ENCODE peak calls at places on chromosomes 16 and 17, in eight cellular contexts. F is H9; L is Peyer's patch; V is CD8-positive, alpha-beta memory T cell; I is adipocyte; R is left lung; O is HCT116; X is stomach. N is an unnamed sample.
A peak's percentile ranks its signal among the peaks of the same experiment; 100 is the strongest.

GRCh38 chr17:37740861-37741260 is 4.0 kb downstream of the HNF1B start:
- DNase-seq in F (no peak), L (no peak), V (no peak), I (no peak), R (no peak), O (no peak), X (no peak), N (no peak)

GRCh38 chr16:88456356-88457292 is 3.5 kb downstream of the ZFPM1 start:
- DNase-seq in F (no peak), L (no peak), V (peak; percentile 74), I (no peak), R (no peak), O (no peak), X (no peak), N (no peak)

GRCh38 chr16:6558133-6558532 is 774.5 kb upstream of the RBFOX1 start:
- DNase-seq in F (peak; percentile 82), L (no peak), V (no peak), I (no peak), R (no peak), O (no peak), X (no peak), N (no peak)

GRCh38 chr17:82065638-82066303 is at the start of gene DUS1L:
- DNase-seq in F (no peak), L (peak; percentile 80), V (peak; percentile 75), I (peak; percentile 75), R (peak; percentile 60), O (no peak), X (peak; percentile 71), N (peak; percentile 63)

GRCh38 chr16:49876716-49877129 is 20.8 kb upstream of the ZNF423 start:
- DNase-seq in F (peak; percentile 91), L (peak; percentile 80), V (no peak), I (peak; percentile 70), R (peak; percentile 49), O (no peak), X (peak; percentile 68), N (peak; percentile 87)

GRCh38 chr17:18009609-18010420 is 29.2 kb downstream of the ATPAF2 start:
- DNase-seq in F (no peak), L (no peak), V (no peak), I (no peak), R (no peak), O (no peak), X (no peak), N (no peak)

GRCh38 chr17:29574732-29575510 is 6.4 kb downstream of the TP53I13 start:
- DNase-seq in F (peak; percentile 37), L (peak; percentile 91), V (peak; percentile 37), I (no peak), R (no peak), O (no peak), X (peak; percentile 69), N (no peak)

GRCh38 chr17:60604686-60605334 is 4.8 kb downstream of the PPM1D start:
- DNase-seq in F (no peak), L (no peak), V (no peak), I (peak; percentile 53), R (no peak), O (peak; percentile 29), X (no peak), N (no peak)

GRCh38 chr17:43961954-43962353 is 8.2 kb upstream of the PYY start:
- DNase-seq in F (no peak), L (no peak), V (peak; percentile 12), I (no peak), R (no peak), O (no peak), X (no peak), N (no peak)

GRCh38 chr16:17026600-17027242 is 444.0 kb downstream of the XYLT1 start:
- DNase-seq in F (no peak), L (no peak), V (peak; percentile 57), I (no peak), R (no peak), O (no peak), X (no peak), N (no peak)

GRCh38 chr17:67992541-67993152 is 3.6 kb downstream of the C17orf58 start:
- DNase-seq in F (no peak), L (no peak), V (no peak), I (no peak), R (no peak), O (no peak), X (no peak), N (peak; percentile 34)

GRCh38 chr16:74797414-74797813 is 22.8 kb upstream of the FA2H start:
- DNase-seq in F (no peak), L (no peak), V (no peak), I (no peak), R (no peak), O (no peak), X (no peak), N (no peak)

GRCh38 chr17:13337864-13338371 is 263.8 kb downstream of the HS3ST3A1 start:
- DNase-seq in F (no peak), L (no peak), V (no peak), I (peak; percentile 83), R (no peak), O (peak; percentile 54), X (no peak), N (peak; percentile 10)

GRCh38 chr17:28515518-28515917 is 9.4 kb downstream of the FOXN1 start:
- DNase-seq in F (no peak), L (no peak), V (no peak), I (no peak), R (no peak), O (no peak), X (no peak), N (no peak)

GRCh38 chr16:48383877-48384304 is 1.3 kb downstream of the SIAH1 start:
- DNase-seq in F (no peak), L (no peak), V (no peak), I (no peak), R (no peak), O (no peak), X (no peak), N (no peak)

GRCh38 chr17:30372755-30373154 is 6.0 kb upstream of the CPD start:
- DNase-seq in F (no peak), L (no peak), V (no peak), I (no peak), R (no peak), O (peak; percentile 29), X (no peak), N (no peak)

GRCh38 chr16:11251525-11252481 is 4.2 kb downstream of the SOCS1 start:
- DNase-seq in F (no peak), L (no peak), V (peak; percentile 88), I (peak; percentile 19), R (peak; percentile 44), O (no peak), X (peak; percentile 42), N (no peak)

GRCh38 chr17:82493517-82493840 is 26.1 kb upstream of the FOXK2 start:
- DNase-seq in F (no peak), L (no peak), V (no peak), I (no peak), R (no peak), O (no peak), X (no peak), N (no peak)

GRCh38 chr17:60971515-60972369 is 294.1 kb downstream of the BCAS3 start:
- DNase-seq in F (peak; percentile 64), L (no peak), V (peak; percentile 51), I (peak; percentile 84), R (no peak), O (peak; percentile 51), X (peak; percentile 40), N (peak; percentile 67)

GRCh38 chr17:29019475-29020181 is 13.8 kb upstream of the SEZ6 start:
- DNase-seq in F (peak; percentile 74), L (no peak), V (no peak), I (no peak), R (no peak), O (no peak), X (peak; percentile 31), N (no peak)

GRCh38 chr17:41965694-41966375 is 760 bp upstream of the CNP start:
- DNase-seq in F (peak; percentile 97), L (peak; percentile 82), V (peak; percentile 72), I (peak; percentile 65), R (peak; percentile 84), O (peak; percentile 82), X (peak; percentile 89), N (no peak)

GRCh38 chr16:82924075-82924854 is 297.5 kb downstream of the CDH13 start:
- DNase-seq in F (no peak), L (no peak), V (no peak), I (no peak), R (no peak), O (no peak), X (no peak), N (no peak)

GRCh38 chr16:82926500-82926899 is 299.7 kb downstream of the CDH13 start:
- DNase-seq in F (no peak), L (no peak), V (no peak), I (no peak), R (no peak), O (no peak), X (no peak), N (no peak)
- H3K9me3 ChIP-seq in F (no peaks in the 10 kb centered on the region), L (no peaks in the 10 kb centered on the region), V (no peaks in the 10 kb centered on the region), I (no peaks in the 10 kb centered on the region), R (peaks cover 2% of the 10 kb centered on the region), O (peaks cover 19% of the 10 kb centered on the region), X (no peaks in the 10 kb centered on the region), N (no peaks in the 10 kb centered on the region)

DNA sequence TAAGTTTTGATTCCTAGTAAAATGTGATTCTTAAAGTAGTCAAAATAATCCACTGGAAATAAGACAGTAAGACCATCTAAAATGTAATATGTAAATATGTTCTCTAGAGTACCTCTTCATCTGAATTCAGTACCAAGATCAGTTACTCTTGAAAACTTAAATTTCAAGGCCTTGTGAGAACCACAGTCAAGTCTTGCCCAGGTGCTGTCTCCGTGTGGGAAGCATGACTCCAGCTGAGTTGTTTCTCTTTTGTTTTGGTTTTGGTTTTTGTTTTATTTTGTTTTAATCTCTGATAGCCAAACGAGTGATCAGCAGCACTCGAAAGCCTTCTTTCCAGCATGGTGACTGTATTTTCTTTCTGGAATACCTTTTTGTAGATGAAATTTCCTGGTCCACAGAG is 907.0 kb downstream of the KCNJ18 start:
- DNase-seq in F (no peak), L (no peak), V (no peak), I (no peak), R (no peak), O (no peak), X (no peak), N (no peak)
- H3K9me3 ChIP-seq in F (peaks cover 46% of the 10 kb centered on the region), L (no peaks in the 10 kb centered on the region), V (no peaks in the 10 kb centered on the region), I (no peaks in the 10 kb centered on the region), R (no peaks in the 10 kb centered on the region), O (peaks cover 13% of the 10 kb centered on the region), X (no peaks in the 10 kb centered on the region), N (no peaks in the 10 kb centered on the region)

GRCh38 chr16:68574479-68574878 is 35.4 kb downstream of the ZFP90 start:
- DNase-seq in F (peak; percentile 7), L (no peak), V (no peak), I (no peak), R (no peak), O (no peak), X (no peak), N (no peak)
- H3K9me3 ChIP-seq in F (peaks cover 52% of the 10 kb centered on the region), L (no peaks in the 10 kb centered on the region), V (peaks cover 49% of the 10 kb centered on the region), I (peaks cover 91% of the 10 kb centered on the region), R (peaks cover 99% of the 10 kb centered on the region), O (peaks cover 19% of the 10 kb centered on the region), X (peaks cover 26% of the 10 kb centered on the region), N (peaks cover 15% of the 10 kb centered on the region)

DNA sequence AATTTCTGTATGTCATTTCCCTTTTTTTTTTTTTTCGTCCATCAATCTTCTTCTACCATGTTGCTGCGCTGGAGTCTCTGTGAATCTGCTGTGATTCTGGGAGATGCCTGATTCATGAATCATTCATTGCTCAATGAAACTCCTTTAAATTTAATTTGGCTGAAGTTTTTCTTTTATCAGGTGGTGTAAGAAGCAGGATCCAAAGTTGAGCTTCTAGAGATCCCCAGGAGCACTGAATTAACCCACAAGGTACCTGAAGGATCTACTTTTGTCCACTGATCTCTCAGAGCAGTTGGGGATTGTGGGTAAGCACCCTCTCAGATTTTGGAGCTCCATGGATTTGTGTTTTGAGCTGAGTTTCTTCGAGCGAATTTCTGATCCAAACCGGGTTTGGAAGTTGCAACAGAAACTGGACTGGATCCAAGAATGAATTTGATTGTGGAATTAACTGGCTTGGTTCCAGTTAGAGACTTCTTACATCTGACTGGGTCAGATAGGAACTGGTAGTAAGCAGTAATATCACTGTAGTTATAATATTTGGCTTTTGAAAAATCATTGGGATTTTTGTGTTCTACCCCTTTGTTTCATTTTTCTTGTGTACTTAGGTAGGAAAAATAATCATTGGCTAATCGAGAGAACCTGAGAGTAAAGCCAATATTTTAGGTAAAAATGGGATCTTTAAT is 447.8 kb upstream of the TOM1L1 start:
- DNase-seq in F (no peak), L (no peak), V (no peak), I (no peak), R (no peak), O (no peak), X (no peak), N (no peak)
- H3K9me3 ChIP-seq in F (peaks cover 26% of the 10 kb centered on the region), L (no peaks in the 10 kb centered on the region), V (no peaks in the 10 kb centered on the region), I (peaks cover 20% of the 10 kb centered on the region), R (peaks cover 42% of the 10 kb centered on the region), O (peaks cover 47% of the 10 kb centered on the region), X (no peaks in the 10 kb centered on the region), N (no peaks in the 10 kb centered on the region)